ENCODE peak calls at places on chromosomes 6 and 20, in seven cellular contexts. J is T-helper 17 cell, F is heart right ventricle, U is KBM-7, Q is neural crest cell, L is IMR-90, K is mucosa of gallbladder. W is an unnamed sample.

GRCh38 chr6:27205375-27206278 is 41.9 kb upstream of the PRSS16 start:
- DNase-seq in U (no peak), K (no peak), F (no peak), L (peak), Q (no peak), J (no peak), W (no peak)

GRCh38 chr6:10099086-10099499 is 315.8 kb downstream of the TFAP2A start:
- DNase-seq in U (no peak), F (no peak), J (no peak), Q (no peak), L (no peak), K (no peak), W (no peak)

GRCh38 chr6:7442467-7442866 is 52.9 kb downstream of the RIOK1 start:
- DNase-seq in U (no peak), K (no peak), F (no peak), L (no peak), J (no peak), Q (no peak), W (no peak)

GRCh38 chr6:51542466-51542865 is 544.9 kb downstream of the PKHD1 start:
- DNase-seq in F (no peak), K (no peak), J (no peak), L (no peak), Q (no peak), U (no peak), W (no peak)

GRCh38 chr6:167733740-167734661 is 92.7 kb upstream of the AFDN start:
- DNase-seq in F (no peak), K (no peak), U (no peak), J (no peak), Q (no peak), L (no peak), W (no peak)

GRCh38 chr6:42788671-42789070 is 6.8 kb downstream of the BICRAL start:
- DNase-seq in U (no peak), F (no peak), J (no peak), L (no peak), K (no peak), Q (no peak), W (no peak)

GRCh38 chr20:37918035-37918434 is 15.1 kb downstream of the VSTM2L start:
- DNase-seq in Q (no peak), K (no peak), F (no peak), L (no peak), J (no peak), U (no peak), W (no peak)

GRCh38 chr6:124974770-124975377 is 12.6 kb downstream of the RNF217 start:
- DNase-seq in K (no peak), J (no peak), F (no peak), L (no peak), Q (no peak), U (no peak), W (no peak)

GRCh38 chr6:99216959-99217358 is 132.5 kb downstream of the FAXC start:
- DNase-seq in J (no peak), F (no peak), U (no peak), Q (no peak), L (no peak), K (no peak), W (no peak)

GRCh38 chr20:51331466-51331865 is 211.1 kb downstream of the NFATC2 start:
- DNase-seq in K (no peak), L (peak), F (no peak), U (no peak), J (no peak), Q (no peak), W (no peak)

GRCh38 chr6:105077592-105078463 is 102.0 kb downstream of the POPDC3 start:
- DNase-seq in U (peak), L (peak), J (no peak), F (no peak), K (no peak), Q (no peak), W (peak)

GRCh38 chr6:81995548-81996289 is 243.2 kb upstream of the TENT5A start:
- DNase-seq in K (no peak), F (no peak), L (peak), U (no peak), Q (no peak), J (no peak), W (no peak)